ENCODE peak calls at places on chromosomes 4 and X, in five cellular contexts. One of them, this sample, is unnamed.

GRCh38 chr4:97987019-97987648 is 156.1 kb downstream of the STPG2 start:
- DNase-seq in colonic mucosa: no peak
- DNase-seq in AG10803: no peak
- DNase-seq in testis: no peak
- DNase-seq in Caco-2: no peak
- DNase-seq in this sample: peak; percentile 56

GRCh38 chr4:118865091-118865708 is 23.5 kb upstream of the SYNPO2 start:
- DNase-seq in testis: peak; percentile 41
- DNase-seq in colonic mucosa: peak; percentile 23
- DNase-seq in Caco-2: peak; percentile 71
- DNase-seq in AG10803: peak; percentile 56
- DNase-seq in this sample: peak; percentile 64

GRCh38 chrX:5870238-5870637 is 358.4 kb downstream of the NLGN4X start:
- DNase-seq in testis: no peak
- DNase-seq in colonic mucosa: no peak
- DNase-seq in Caco-2: no peak
- DNase-seq in AG10803: peak; percentile 16
- DNase-seq in this sample: no peak

GRCh38 chrX:100636321-100636991 is at the start of gene TSPAN6:
- DNase-seq in colonic mucosa: peak; percentile 89
- DNase-seq in AG10803: peak; percentile 80
- DNase-seq in Caco-2: peak; percentile 89
- DNase-seq in testis: peak; percentile 86
- DNase-seq in this sample: peak; percentile 89

GRCh38 chrX:40462797-40463196 is 118.0 kb upstream of the ATP6AP2 start:
- DNase-seq in colonic mucosa: no peak
- DNase-seq in testis: no peak
- DNase-seq in Caco-2: no peak
- DNase-seq in AG10803: no peak
- DNase-seq in this sample: no peak

GRCh38 chrX:101785142-101785541 is 125.5 kb upstream of the ARMCX2 start:
- DNase-seq in Caco-2: no peak
- DNase-seq in AG10803: no peak
- DNase-seq in testis: no peak
- DNase-seq in colonic mucosa: no peak
- DNase-seq in this sample: no peak

GRCh38 chrX:79330022-79330421 is 37.1 kb downstream of the ITM2A start:
- DNase-seq in testis: no peak
- DNase-seq in AG10803: no peak
- DNase-seq in Caco-2: no peak
- DNase-seq in colonic mucosa: no peak
- DNase-seq in this sample: no peak

GRCh38 chr4:182346250-182346649 is 103.0 kb downstream of the TENM3 start:
- DNase-seq in AG10803: no peak
- DNase-seq in colonic mucosa: no peak
- DNase-seq in Caco-2: no peak
- DNase-seq in testis: no peak
- DNase-seq in this sample: no peak

GRCh38 chr4:88690355-88690754 is 7.3 kb downstream of the NAP1L5 start:
- DNase-seq in Caco-2: no peak
- DNase-seq in AG10803: peak; percentile 40
- DNase-seq in testis: no peak
- DNase-seq in colonic mucosa: no peak
- DNase-seq in this sample: no peak

GRCh38 chr4:86582453-86582852 is 11.7 kb upstream of the PTPN13 start:
- DNase-seq in testis: no peak
- DNase-seq in Caco-2: no peak
- DNase-seq in colonic mucosa: no peak
- DNase-seq in AG10803: no peak
- DNase-seq in this sample: no peak

GRCh38 chr4:16642897-16643296 is 255.5 kb downstream of the LDB2 start:
- DNase-seq in testis: no peak
- DNase-seq in Caco-2: no peak
- DNase-seq in AG10803: no peak
- DNase-seq in colonic mucosa: no peak
- DNase-seq in this sample: no peak

DNA sequence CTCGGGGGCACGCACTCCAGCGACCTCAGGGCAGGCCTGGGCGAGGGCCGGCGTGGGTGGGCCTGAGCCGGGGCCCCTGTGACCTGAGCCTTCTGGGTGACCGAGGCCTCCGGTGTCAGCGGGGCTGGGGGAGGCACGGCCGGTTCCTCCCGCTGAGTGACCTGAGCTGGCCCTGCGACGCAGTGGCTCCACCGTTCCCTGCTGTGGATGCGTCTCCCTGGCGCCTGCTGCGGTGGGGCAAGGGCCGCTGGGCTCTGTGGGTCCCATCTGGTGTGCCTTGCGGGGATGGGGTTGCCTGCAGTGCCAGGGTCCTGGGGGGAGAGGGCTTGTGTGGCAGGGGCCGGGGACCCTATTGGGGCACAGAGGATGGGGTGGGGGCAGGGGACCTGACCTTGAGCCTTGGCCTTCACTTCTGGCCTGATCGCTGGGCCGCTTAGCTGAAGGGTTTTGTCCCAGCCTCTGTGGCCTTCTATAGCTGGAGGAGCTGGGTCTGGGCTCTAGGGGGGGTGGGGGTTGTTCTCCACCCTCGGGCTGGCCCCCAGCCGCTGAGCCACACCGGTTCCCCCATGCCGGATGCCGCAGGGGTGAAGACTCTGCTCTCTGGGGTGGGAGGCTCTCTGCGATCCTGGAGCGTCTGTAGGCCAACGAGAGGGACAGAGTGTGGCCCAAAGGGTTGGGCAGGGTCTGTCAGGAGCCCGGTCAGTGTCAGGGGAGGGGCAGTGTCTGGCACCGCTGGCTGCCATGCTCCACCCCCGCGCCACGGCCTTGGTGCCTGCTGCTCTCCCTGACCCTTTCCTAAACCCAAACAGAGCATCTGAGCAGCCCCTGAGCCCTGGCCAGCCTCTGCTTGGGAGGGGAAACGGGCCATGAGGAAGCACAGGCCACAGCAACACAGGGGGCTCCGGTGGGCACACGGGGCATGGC is 2.3 kb downstream of the NAT8L start:
- DNase-seq in testis: no peak
- DNase-seq in colonic mucosa: no peak
- DNase-seq in AG10803: no peak
- DNase-seq in Caco-2: no peak
- DNase-seq in this sample: no peak
- H3K4me3 ChIP-seq in testis: peak overlapping the region; percentile 64
- H3K4me3 ChIP-seq in colonic mucosa: no peak overlapping the region
- H3K4me3 ChIP-seq in AG10803: no peak overlapping the region
- H3K4me3 ChIP-seq in Caco-2: no peak overlapping the region
- H3K4me3 ChIP-seq in this sample: no peak overlapping the region

GRCh38 chr4:173535165-173535737 is 5.2 kb upstream of the HAND2 start:
- DNase-seq in AG10803: no peak
- DNase-seq in colonic mucosa: no peak
- DNase-seq in testis: no peak
- DNase-seq in Caco-2: no peak
- DNase-seq in this sample: no peak

GRCh38 chr4:173530326-173531062 is 465 bp upstream of the HAND2 start:
- DNase-seq in AG10803: no peak
- DNase-seq in colonic mucosa: no peak
- DNase-seq in testis: no peak
- DNase-seq in Caco-2: no peak
- DNase-seq in this sample: no peak

GRCh38 chr4:173534439-173534838 is 4.4 kb upstream of the HAND2 start:
- DNase-seq in Caco-2: no peak
- DNase-seq in AG10803: no peak
- DNase-seq in testis: no peak
- DNase-seq in colonic mucosa: no peak
- DNase-seq in this sample: no peak

GRCh38 chr4:173531085-173531965 is 1.3 kb upstream of the HAND2 start:
- DNase-seq in testis: no peak
- DNase-seq in colonic mucosa: no peak
- DNase-seq in AG10803: no peak
- DNase-seq in Caco-2: no peak
- DNase-seq in this sample: no peak

DNA sequence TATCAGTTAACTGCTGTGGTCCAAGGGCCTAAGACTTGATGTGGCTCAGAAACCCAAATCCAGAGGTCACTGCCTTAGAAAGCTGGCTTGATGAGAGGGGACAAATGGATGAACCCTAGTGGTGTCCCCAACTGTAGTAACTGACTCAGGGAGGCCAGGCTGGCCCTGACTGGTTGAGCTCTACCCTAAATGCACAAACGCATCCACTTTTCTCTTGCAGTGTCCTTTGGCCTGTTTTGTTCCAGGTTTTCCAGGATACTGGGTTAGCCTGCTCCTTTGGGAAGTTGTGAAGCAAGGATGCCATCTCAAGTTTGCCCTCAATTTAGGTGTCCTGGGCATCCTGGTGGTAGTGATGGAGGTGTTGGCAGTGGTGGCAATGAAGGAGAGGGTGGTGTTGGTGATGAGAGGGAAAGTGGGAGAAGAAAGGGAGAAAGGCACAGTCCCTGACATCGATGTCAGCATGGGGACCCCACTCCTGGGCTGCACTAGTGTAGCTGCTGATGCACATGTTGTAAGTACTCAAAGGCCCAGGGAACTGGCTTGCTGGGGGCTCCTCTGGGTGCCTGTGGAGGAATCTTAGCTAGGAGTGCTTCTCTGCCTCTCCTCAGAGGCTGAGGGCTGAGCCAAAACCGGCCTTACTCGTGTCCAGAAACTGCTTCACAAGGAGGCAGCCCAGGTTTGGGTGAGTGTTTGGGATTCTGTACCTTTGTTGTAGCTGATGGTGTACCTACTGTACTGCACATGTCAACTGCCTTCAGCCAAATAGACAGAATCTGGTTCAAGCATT is 2.9 kb upstream of the HAND2 start:
- DNase-seq in AG10803: no peak
- DNase-seq in testis: no peak
- DNase-seq in Caco-2: no peak
- DNase-seq in colonic mucosa: no peak
- DNase-seq in this sample: no peak
- TF ChIP-seq CTCF in AG10803: no peak
- TF ChIP-seq CTCF in testis: no peak
- TF ChIP-seq CTCF in Caco-2: no peak
- TF ChIP-seq CTCF in colonic mucosa: no peak
- TF ChIP-seq CTCF in this sample: no peak

GRCh38 chrX:110002300-110003166 is at the start of gene TMEM164:
- DNase-seq in AG10803: peak; percentile 71
- DNase-seq in Caco-2: peak; percentile 76
- DNase-seq in testis: peak; percentile 79
- DNase-seq in colonic mucosa: peak; percentile 89
- DNase-seq in this sample: peak; percentile 79

GRCh38 chrX:110004970-110005369 is 2.1 kb downstream of the TMEM164 start:
- DNase-seq in testis: no peak
- DNase-seq in colonic mucosa: no peak
- DNase-seq in Caco-2: no peak
- DNase-seq in AG10803: no peak
- DNase-seq in this sample: no peak

GRCh38 chrX:110003167-110004156 is 548 bp downstream of the TMEM164 start:
- DNase-seq in AG10803: no peak
- DNase-seq in colonic mucosa: no peak
- DNase-seq in Caco-2: no peak
- DNase-seq in testis: no peak
- DNase-seq in this sample: no peak

GRCh38 chrX:110006161-110006560 is 3.2 kb downstream of the TMEM164 start:
- DNase-seq in AG10803: no peak
- DNase-seq in colonic mucosa: no peak
- DNase-seq in Caco-2: no peak
- DNase-seq in testis: no peak
- DNase-seq in this sample: no peak

DNA sequence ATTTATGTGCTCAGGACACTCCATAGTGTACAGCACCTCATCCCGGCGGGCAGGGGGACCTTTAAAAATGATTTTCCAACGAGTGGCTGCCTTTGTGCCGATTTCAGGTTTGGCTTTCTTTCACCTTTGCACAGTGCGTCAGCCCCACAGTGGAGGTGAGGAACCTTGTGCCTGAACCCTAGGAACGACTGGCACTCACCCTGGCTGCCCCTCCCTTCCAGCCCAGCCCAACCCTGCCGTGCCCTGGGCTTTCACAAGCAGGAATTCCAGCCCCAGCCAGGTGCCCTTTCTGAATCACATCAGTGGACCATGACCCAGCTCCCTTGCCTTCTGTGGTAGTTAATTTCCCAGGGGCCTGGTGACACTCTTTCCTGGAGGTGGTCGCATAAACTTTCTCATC is 1.3 kb downstream of the TMEM164 start:
- DNase-seq in Caco-2: no peak
- DNase-seq in colonic mucosa: peak; percentile 80
- DNase-seq in AG10803: no peak
- DNase-seq in testis: no peak
- DNase-seq in this sample: no peak
- H3K4me3 ChIP-seq in Caco-2: no peak overlapping the region
- H3K4me3 ChIP-seq in colonic mucosa: peak overlapping the region; percentile 58
- H3K4me3 ChIP-seq in AG10803: no peak overlapping the region
- H3K4me3 ChIP-seq in testis: no peak overlapping the region
- H3K4me3 ChIP-seq in this sample: no peak overlapping the region

GRCh38 chr4:76307670-76308014 is 1.1 kb downstream of the STBD1 start:
- DNase-seq in colonic mucosa: peak; percentile 30
- DNase-seq in Caco-2: no peak
- DNase-seq in AG10803: no peak
- DNase-seq in testis: no peak
- DNase-seq in this sample: no peak

GRCh38 chr4:76308548-76308947 is 2.0 kb downstream of the STBD1 start:
- DNase-seq in colonic mucosa: no peak
- DNase-seq in AG10803: no peak
- DNase-seq in Caco-2: no peak
- DNase-seq in testis: no peak
- DNase-seq in this sample: no peak

GRCh38 chr4:76305033-76305687 is 1.4 kb upstream of the STBD1 start:
- DNase-seq in Caco-2: no peak
- DNase-seq in AG10803: no peak
- DNase-seq in colonic mucosa: no peak
- DNase-seq in testis: no peak
- DNase-seq in this sample: no peak

GRCh38 chr4:76305971-76306881 is at the start of gene STBD1:
- DNase-seq in colonic mucosa: peak; percentile 92
- DNase-seq in AG10803: peak; percentile 60
- DNase-seq in Caco-2: peak; percentile 85
- DNase-seq in testis: peak; percentile 73
- DNase-seq in this sample: peak; percentile 74

GRCh38 chr4:76306882-76307669 is 543 bp downstream of the STBD1 start:
- DNase-seq in testis: peak; percentile 70
- DNase-seq in colonic mucosa: peak; percentile 77
- DNase-seq in Caco-2: peak; percentile 68
- DNase-seq in AG10803: peak; percentile 57
- DNase-seq in this sample: peak; percentile 61
- TF ChIP-seq CTCF in testis: no peak
- TF ChIP-seq CTCF in colonic mucosa: peak; percentile 31
- TF ChIP-seq CTCF in Caco-2: peak; percentile 67
- TF ChIP-seq CTCF in AG10803: peak; percentile 48
- TF ChIP-seq CTCF in this sample: peak; percentile 56

GRCh38 chrX:30309139-30309571 is at the start of gene NR0B1:
- DNase-seq in testis: peak; percentile 79
- DNase-seq in AG10803: peak; percentile 1
- DNase-seq in colonic mucosa: no peak
- DNase-seq in Caco-2: no peak
- DNase-seq in this sample: no peak

GRCh38 chrX:30308263-30309138 is 689 bp downstream of the NR0B1 start:
- DNase-seq in AG10803: peak; percentile 2
- DNase-seq in testis: peak; percentile 33
- DNase-seq in Caco-2: no peak
- DNase-seq in colonic mucosa: no peak
- DNase-seq in this sample: peak; percentile 13

GRCh38 chrX:30310429-30311206 is 1.4 kb upstream of the NR0B1 start:
- DNase-seq in Caco-2: no peak
- DNase-seq in testis: no peak
- DNase-seq in colonic mucosa: no peak
- DNase-seq in AG10803: no peak
- DNase-seq in this sample: no peak

GRCh38 chrX:30304866-30305265 is 4.3 kb downstream of the NR0B1 start:
- DNase-seq in AG10803: no peak
- DNase-seq in Caco-2: no peak
- DNase-seq in testis: no peak
- DNase-seq in colonic mucosa: no peak
- DNase-seq in this sample: no peak

GRCh38 chrX:30307466-30307865 is 1.7 kb downstream of the NR0B1 start:
- DNase-seq in testis: no peak
- DNase-seq in AG10803: no peak
- DNase-seq in Caco-2: no peak
- DNase-seq in colonic mucosa: no peak
- DNase-seq in this sample: no peak
- H3K4me3 ChIP-seq in testis: peak overlapping the region; percentile 64
- H3K4me3 ChIP-seq in AG10803: no peak overlapping the region
- H3K4me3 ChIP-seq in Caco-2: no peak overlapping the region
- H3K4me3 ChIP-seq in colonic mucosa: no peak overlapping the region
- H3K4me3 ChIP-seq in this sample: no peak overlapping the region

This sample was measured in astrocyte of the spinal cord.